ENCODE peak calls at places on chromosomes 1 and 21, in four cellular contexts. T, F, X and J are unnamed samples.

GRCh38 chr1:220391426-220391825 is 119.2 kb upstream of the RAB3GAP2 start:
- DNase-seq in T (no peak), F (no peak), X (no peak), J (no peak)

GRCh38 chr1:194908643-194909042 is 1699.6 kb downstream of the KCNT2 start:
- DNase-seq in T (no peak), F (no peak), X (no peak), J (no peak)

GRCh38 chr1:212498243-212498642 is 65.5 kb downstream of the NENF start:
- DNase-seq in T (no peak), F (peak; percentile 16), X (no peak), J (peak; percentile 52)

GRCh38 chr1:37307907-37308570 is 166.3 kb upstream of the ZC3H12A start:
- DNase-seq in T (no peak), F (no peak), X (no peak), J (no peak)

GRCh38 chr1:230773396-230774033 is 26.3 kb downstream of the CAPN9 start:
- DNase-seq in T (no peak), F (no peak), X (no peak), J (no peak)

GRCh38 chr1:15510611-15511405 is 13.2 kb downstream of the CASP9 start:
- DNase-seq in T (no peak), F (no peak), X (no peak), J (no peak)

GRCh38 chr1:111422546-111423391 is 4.8 kb downstream of the OVGP1 start:
- DNase-seq in T (no peak), F (peak; percentile 49), X (no peak), J (peak; percentile 62)

GRCh38 chr1:68149907-68150306 is 82.4 kb downstream of the WLS start:
- DNase-seq in T (no peak), F (no peak), X (no peak), J (no peak)

GRCh38 chr1:91427741-91428140 is 23.1 kb upstream of the HFM1 start:
- DNase-seq in T (no peak), F (no peak), X (no peak), J (no peak)

GRCh38 chr1:110035236-110035752 is 870 bp downstream of the STRIP1 start:
- DNase-seq in T (no peak), F (no peak), X (no peak), J (no peak)

GRCh38 chr1:218705911-218706893 is 361.1 kb downstream of the TGFB2 start:
- DNase-seq in T (peak; percentile 16), F (peak; percentile 5), X (no peak), J (no peak)

GRCh38 chr1:196535727-196536126 is 72.5 kb downstream of the KCNT2 start:
- DNase-seq in T (no peak), F (no peak), X (no peak), J (no peak)

GRCh38 chr1:160997323-160998038 is 23.5 kb downstream of the F11R start:
- DNase-seq in T (peak; percentile 52), F (peak; percentile 81), X (no peak), J (no peak)

GRCh38 chr1:42380617-42381423 is at the start of gene RIMKLA:
- DNase-seq in T (peak; percentile 11), F (peak; percentile 59), X (no peak), J (no peak)

GRCh38 chr1:30597711-30598110 is 125.7 kb downstream of the MATN1 start:
- DNase-seq in T (no peak), F (no peak), X (no peak), J (peak; percentile 67)

GRCh38 chr1:170309389-170310013 is 163.7 kb downstream of the NTMT2 start:
- DNase-seq in T (peak; percentile 63), F (peak; percentile 15), X (no peak), J (no peak)

GRCh38 chr1:155128755-155129473 is 1.2 kb downstream of the EFNA1 start:
- DNase-seq in T (no peak), F (peak; percentile 80), X (no peak), J (no peak)

DNA sequence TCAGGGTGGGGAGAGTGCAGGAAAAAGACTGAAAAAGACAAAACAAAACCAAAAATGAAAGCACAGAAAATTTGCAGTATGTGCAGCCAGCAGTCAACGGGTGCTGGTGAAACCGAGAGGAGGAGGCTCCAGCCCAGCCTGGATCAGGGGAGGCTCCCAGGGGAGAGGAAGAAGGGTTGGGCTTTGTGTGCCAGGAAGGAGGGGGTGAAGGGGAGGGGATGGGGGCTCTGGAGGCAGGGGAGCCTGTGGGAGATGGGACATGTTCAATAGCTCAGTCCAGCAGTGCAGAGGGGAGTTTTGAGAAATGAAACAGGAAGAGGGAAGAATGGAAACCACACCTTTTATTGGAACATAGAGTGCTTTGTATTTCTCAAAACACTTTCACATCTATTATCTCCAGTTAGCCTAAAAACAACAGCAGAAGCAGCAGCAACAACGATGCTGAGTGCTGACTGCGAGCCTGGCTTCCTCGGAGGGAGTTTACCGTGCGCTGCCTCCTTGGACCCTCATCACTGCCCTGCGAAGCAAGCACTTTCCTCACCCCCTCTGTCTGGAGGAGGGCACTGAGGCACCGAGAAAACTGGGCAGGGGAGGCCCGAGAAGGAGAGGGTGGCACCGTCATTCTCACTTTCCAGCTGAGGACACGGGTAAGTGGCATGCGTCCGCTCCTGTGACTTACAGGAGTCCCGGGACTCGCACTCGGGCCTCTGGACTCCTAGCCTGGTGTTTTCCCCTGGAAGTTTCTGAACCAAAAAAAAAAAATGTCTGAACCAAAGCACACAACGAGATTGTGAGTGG is 62.9 kb downstream of the MDM4 start:
- DNase-seq in T (peak; percentile 35), F (peak; percentile 16), X (no peak), J (no peak)
- TF ChIP-seq POLR2A in T (no peak), F (no peak), X (no peak), J (no peak)

DNA sequence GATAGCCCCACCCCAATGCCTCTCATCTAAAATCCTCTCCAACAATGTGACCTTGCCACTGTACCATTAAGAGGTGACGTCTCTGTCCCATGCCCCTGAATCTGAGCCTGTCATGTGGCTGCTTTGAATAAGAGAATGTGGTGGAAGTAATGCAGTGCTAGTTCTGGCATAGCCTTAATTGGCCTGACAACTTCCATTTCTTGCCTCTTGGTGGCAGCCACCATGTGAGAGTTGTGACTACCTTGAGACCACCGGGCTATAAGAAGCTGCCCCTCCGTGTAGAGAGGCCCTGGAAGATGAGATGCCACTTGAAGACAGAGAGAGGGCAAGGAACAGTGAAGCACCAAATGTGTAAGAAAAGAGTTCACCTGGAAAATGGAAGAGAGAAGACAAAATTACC is 95.4 kb downstream of the POFUT2 start:
- DNase-seq in T (no peak), F (no peak), X (no peak), J (no peak)
- TF ChIP-seq CTCF in T (no peak), F (no peak), X (no peak), J (no peak)

GRCh38 chr1:248837794-248838356 is at the start of gene ZNF672:
- DNase-seq in T (peak; percentile 98), F (peak; percentile 99), X (peak; percentile 99), J (no peak)
- H3K4me1 ChIP-seq in T (no peaks in the 10 kb centered on the region), F (peaks cover 46% of the 10 kb centered on the region), X (peaks cover 49% of the 10 kb centered on the region), J (peaks cover 41% of the 10 kb centered on the region)

GRCh38 chr21:33360281-33360680 is 35.5 kb downstream of the IFNAR1 start:
- DNase-seq in T (no peak), F (no peak), X (no peak), J (no peak)

GRCh38 chr21:33360871-33361602 is 36.3 kb downstream of the IFNAR1 start:
- DNase-seq in T (peak; percentile 66), F (peak; percentile 77), X (peak; percentile 94), J (no peak)

GRCh38 chr21:33364830-33365229 is 38.4 kb upstream of the IFNGR2 start:
- DNase-seq in T (no peak), F (no peak), X (no peak), J (no peak)

GRCh38 chr21:33359446-33359845 is 34.7 kb downstream of the IFNAR1 start:
- DNase-seq in T (no peak), F (no peak), X (no peak), J (no peak)

DNA sequence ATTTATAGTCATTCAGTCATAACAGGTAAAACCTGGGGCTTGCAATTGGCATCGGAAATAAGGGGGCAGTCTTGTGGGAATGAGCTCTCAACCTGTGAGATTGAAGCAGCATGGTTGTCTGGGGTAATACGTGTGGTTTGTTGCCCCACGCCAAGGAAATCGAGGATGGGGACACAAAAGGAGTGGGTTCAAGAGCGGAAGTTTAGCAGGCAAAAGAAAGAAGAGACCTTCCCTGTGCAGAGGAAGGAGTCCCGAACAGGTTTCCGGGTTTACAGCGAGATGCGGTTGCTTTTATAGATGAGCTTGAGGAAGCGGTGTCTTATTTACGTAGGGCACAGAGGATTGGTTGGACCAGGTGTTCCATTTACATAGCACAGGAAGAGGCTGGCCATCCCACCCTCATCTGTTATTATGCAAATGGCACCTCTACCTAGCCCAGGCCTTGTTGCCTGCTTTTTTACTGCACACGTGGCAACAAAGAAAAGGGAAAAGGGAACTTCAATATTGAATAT is 37.3 kb downstream of the IFNAR1 start:
- DNase-seq in T (no peak), F (peak; percentile 61), X (peak; percentile 91), J (no peak)
- TF ChIP-seq POLR2A in T (no peak), F (peak; percentile 76), X (no peak), J (peak; percentile 61)

GRCh38 chr1:22704440-22705067 is 6.1 kb upstream of the EPHB2 start:
- DNase-seq in T (peak; percentile 86), F (peak; percentile 92), X (peak; percentile 96), J (no peak)
- TF ChIP-seq CTCF in T (peak; percentile 93), F (peak; percentile 92), X (peak; percentile 90), J (peak; percentile 93)